ENCODE peak calls at places on chromosomes 12 and 14, in five cellular contexts. O is CD4-positive, alpha-beta memory T cell; D is tibial artery; R is OCI-LY7; J is CD8-positive, alpha-beta T cell. A is an unnamed sample. For H3K4me1, the result is how much of the 10 kb centered on the place peaks cover.

GRCh38 chr12:11347810-11348209 is 37.6 kb upstream of the PRB4 start:
- DNase-seq in O (no peak), D (no peak), R (peak), J (no peak), A (no peak)

GRCh38 chr12:98519257-98519907 is 4.0 kb downstream of the TMPO start:
- DNase-seq in O (no peak), D (no peak), R (no peak), J (no peak), A (no peak)

GRCh38 chr12:108612788-108613282 is 15.0 kb upstream of the TMEM119 start:
- DNase-seq in O (no peak), D (no peak), R (no peak), J (no peak), A (no peak)

GRCh38 chr12:57881035-57881973 is 34.8 kb upstream of the CTDSP2 start:
- DNase-seq in O (no peak), D (no peak), R (no peak), J (no peak), A (no peak)

GRCh38 chr12:113154351-113154973 is 4.9 kb downstream of the CFAP73 start:
- DNase-seq in O (no peak), D (no peak), R (peak), J (no peak), A (no peak)

GRCh38 chr12:11510671-11511070 is 115.3 kb upstream of the PRB2 start:
- DNase-seq in O (no peak), D (no peak), R (no peak), J (no peak), A (no peak)

GRCh38 chr12:44921736-44922135 is 45.6 kb upstream of the NELL2 start:
- DNase-seq in O (no peak), D (no peak), R (no peak), J (no peak), A (no peak)

GRCh38 chr14:79557309-79557708 is 654.0 kb downstream of the DIO2 start:
- DNase-seq in O (no peak), D (no peak), R (no peak), J (no peak), A (no peak)

GRCh38 chr14:38143170-38143569 is 64.5 kb upstream of the SSTR1 start:
- DNase-seq in O (no peak), D (no peak), R (no peak), J (no peak), A (no peak)
- H3K4me3 ChIP-seq in O (no peak), D (no peak), R (no peak), J (no peak), A (no peak)

GRCh38 chr12:95740751-95741150 is 49.8 kb downstream of the NTN4 start:
- DNase-seq in O (no peak), D (no peak), R (no peak), J (no peak), A (no peak)

GRCh38 chr12:95738024-95738611 is 52.4 kb downstream of the NTN4 start:
- DNase-seq in O (no peak), D (no peak), R (no peak), J (no peak), A (no peak)

GRCh38 chr12:95742586-95742985 is 48.0 kb downstream of the NTN4 start:
- DNase-seq in O (no peak), D (no peak), R (no peak), J (no peak), A (no peak)

GRCh38 chr12:95741635-95742034 is 48.9 kb downstream of the NTN4 start:
- DNase-seq in O (no peak), D (no peak), R (no peak), J (no peak), A (no peak)

DNA sequence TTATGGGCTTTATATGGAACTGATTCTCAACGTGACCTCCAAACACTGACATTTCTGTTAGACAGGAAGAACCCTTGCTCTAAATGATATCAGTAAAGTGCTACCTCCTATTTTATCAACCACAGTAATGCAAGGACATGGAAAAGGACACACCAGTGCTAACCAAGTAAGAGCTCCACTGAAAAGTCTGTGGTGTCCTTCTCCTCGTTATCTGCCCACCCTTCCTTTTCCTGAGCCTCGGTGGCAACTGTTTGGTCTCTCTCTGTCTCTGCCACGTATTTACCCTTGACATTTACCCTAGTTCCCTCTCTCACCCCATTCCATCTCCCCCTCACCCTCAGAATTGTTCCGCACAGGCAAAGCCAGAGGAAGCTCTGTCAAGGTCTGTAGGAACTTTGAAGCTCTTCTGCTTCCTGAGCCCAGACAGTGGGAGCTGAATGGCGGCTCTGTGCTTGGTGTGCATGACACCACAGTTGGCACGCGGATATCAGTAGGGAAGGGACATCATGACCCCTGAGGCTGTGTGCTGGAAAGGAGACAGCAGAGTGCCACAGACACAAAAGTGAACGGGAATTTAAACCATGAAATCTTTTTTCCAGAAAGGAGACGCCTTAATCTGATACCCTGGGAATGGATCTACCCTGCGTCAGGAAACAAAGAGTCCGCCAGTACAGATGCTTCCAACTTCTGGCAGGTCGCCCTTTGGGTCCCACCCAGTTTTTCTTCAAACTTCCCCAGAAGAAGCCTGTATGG is 50.8 kb downstream of the NTN4 start:
- DNase-seq in O (no peak), D (peak), R (no peak), J (no peak), A (no peak)
- H3K4me1 ChIP-seq in O (under half), D (under half), R (under half), J (under half), A (under half)

GRCh38 chr12:78863482-78864427 is 819 bp upstream of the SYT1 start:
- DNase-seq in O (no peak), D (no peak), R (no peak), J (no peak), A (peak)
- H3K4me3 ChIP-seq in O (no peak), D (peak), R (no peak), J (no peak), A (peak)

GRCh38 chr12:55847033-55847432 is 4.3 kb upstream of the MMP19 start:
- DNase-seq in O (no peak), D (peak), R (no peak), J (no peak), A (no peak)
- H3K4me1 ChIP-seq in O (under half), D (under half), R (under half), J (under half), A (under half)

DNA sequence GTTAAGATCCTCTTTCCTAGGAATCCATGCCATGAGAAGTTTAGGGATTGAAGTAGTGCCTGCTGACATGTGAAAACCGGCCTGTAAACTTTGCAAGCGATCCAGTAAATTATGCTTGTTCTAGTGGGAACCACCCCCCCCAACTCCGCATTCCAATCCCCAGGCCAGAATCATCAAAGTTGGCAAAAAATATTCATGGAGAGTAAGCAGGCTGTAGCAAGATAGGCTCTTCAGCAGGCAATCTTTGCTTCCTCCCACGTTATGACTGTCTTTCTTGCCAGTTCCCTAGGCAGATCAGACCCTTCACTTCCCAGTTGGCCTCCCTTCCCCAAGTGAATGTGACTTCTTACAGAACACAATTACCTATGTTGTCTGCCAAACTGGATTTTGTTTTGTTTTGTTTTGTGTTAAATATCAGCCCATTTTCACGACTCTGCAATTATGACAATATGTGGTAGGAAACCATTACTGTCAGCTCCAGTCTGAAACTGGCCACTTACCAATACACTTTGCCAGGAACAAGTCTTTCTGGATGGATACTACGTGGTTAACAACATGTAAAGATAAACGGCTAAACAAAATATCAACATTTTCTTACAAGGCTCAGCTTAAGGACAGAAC is 1.1 kb upstream of the PTGER2 start:
- DNase-seq in O (no peak), D (no peak), R (no peak), J (no peak), A (no peak)
- H3K4me3 ChIP-seq in O (peak), D (peak), R (no peak), J (peak), A (no peak)

DNA sequence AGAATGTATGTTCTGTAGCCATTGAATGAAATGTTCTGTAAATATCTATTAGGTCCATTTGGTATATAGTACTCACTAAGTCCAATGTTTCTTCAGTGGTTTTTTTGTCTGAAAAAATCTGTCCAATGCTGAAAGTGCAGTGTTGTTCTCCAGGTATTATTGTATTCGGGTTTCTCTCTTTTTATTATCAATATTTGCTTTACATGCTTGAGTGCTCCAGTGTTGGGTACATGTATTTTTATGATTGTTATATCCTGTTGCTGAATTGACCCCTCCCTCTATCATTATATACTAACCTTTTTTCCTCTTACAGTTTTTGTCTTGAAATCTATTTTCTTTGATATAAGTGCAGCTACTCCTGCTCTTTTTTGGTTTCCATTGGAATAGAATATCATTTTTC is 382.2 kb downstream of the CCER1 start:
- DNase-seq in O (no peak), D (no peak), R (no peak), J (no peak), A (no peak)
- H3K4me1 ChIP-seq in O (under half), D (under half), R (under half), J (under half), A (under half)

DNA sequence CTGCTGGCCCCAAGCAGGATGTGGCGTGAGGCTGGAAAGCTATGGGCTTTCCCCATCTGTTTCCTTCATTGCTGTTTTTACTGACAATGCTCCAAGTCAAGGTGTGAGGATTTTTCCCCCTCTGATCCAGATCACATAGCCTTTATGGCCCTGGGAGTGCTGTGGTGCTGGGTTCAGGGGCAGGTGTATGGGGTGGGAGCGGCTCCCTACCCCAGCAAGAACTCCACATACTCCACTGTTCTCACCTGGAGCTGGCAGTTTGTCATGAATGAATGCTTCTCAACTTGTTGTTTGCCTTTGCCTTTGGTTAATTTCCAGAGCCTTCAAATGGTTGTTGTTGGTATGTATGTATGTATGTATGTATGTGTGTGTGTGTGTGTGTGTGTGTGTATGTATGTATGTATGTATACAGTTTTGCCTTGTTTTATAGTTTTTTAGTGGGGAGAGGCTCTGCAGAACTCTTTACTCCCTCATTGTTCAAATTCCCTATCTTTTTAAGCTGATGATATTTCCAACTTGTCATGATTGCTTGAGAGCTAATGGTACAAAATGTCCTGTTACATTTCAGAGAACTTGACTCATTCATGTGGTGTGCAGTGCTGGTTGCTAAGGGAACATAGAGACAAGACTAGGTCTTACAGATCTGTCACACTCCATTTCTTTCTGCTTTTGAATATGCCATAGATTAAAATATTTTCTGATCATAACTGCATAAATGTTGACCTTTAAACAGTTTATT is 36.6 kb upstream of the ASPG start:
- DNase-seq in O (no peak), D (no peak), R (no peak), J (no peak), A (no peak)
- H3K4me3 ChIP-seq in O (no peak), D (no peak), R (no peak), J (no peak), A (no peak)

A was measured in PC-9.